ENCODE peak calls at places on chromosome 2, in ten cellular contexts. X, C, L, J, V, N, M, E, O and R are unnamed samples. For H3K4me1 and H3K36me3, the result is how much of the 10 kb centered on the place peaks cover.

GRCh38 chr2:143068094-143068890 is 60.9 kb upstream of the ARHGAP15 start:
- DNase-seq in X (no peak), C (no peak), L (no peak), J (no peak), V (no peak), N (no peak), M (no peak), E (no peak), O (no peak), R (no peak)

GRCh38 chr2:164675698-164676097 is 54.4 kb upstream of the GRB14 start:
- DNase-seq in X (no peak), C (no peak), L (peak), J (no peak), V (no peak), N (no peak), M (no peak), E (no peak), O (no peak), R (no peak)

GRCh38 chr2:28011322-28011737 is 120.8 kb downstream of the BABAM2 start:
- DNase-seq in X (no peak), C (no peak), L (no peak), J (no peak), V (no peak), N (no peak), M (no peak), E (no peak), O (no peak), R (no peak)

GRCh38 chr2:46277470-46278190 is 19.6 kb upstream of the EPAS1 start:
- DNase-seq in X (no peak), C (no peak), L (peak), J (no peak), V (no peak), N (no peak), M (no peak), E (no peak), O (no peak), R (no peak)

GRCh38 chr2:239790313-239790712 is 234.8 kb downstream of the NDUFA10 start:
- DNase-seq in X (peak), C (no peak), L (no peak), J (no peak), V (no peak), N (no peak), M (no peak), E (no peak), O (no peak), R (peak)

GRCh38 chr2:120205901-120206581 is 17.2 kb downstream of the TMEM185B start:
- DNase-seq in X (peak), C (peak), L (no peak), J (peak), V (no peak), N (no peak), M (peak), E (no peak), O (no peak), R (no peak)

GRCh38 chr2:23286765-23287155 is 98.2 kb upstream of the KLHL29 start:
- DNase-seq in X (no peak), C (no peak), L (peak), J (peak), V (peak), N (peak), M (peak), E (peak), O (peak), R (peak)

GRCh38 chr2:203605302-203605701 is 70.2 kb upstream of the RAPH1 start:
- DNase-seq in X (no peak), C (no peak), L (no peak), J (no peak), V (no peak), N (no peak), M (no peak), E (no peak), O (no peak), R (no peak)

GRCh38 chr2:168948621-168949212 is 47.6 kb downstream of the G6PC2 start:
- DNase-seq in X (no peak), C (peak), L (no peak), J (no peak), V (no peak), N (no peak), M (no peak), E (no peak), O (no peak), R (no peak)

GRCh38 chr2:67304300-67304890 is 92.7 kb upstream of the ETAA1 start:
- DNase-seq in X (no peak), C (no peak), L (no peak), J (no peak), V (no peak), N (no peak), M (no peak), E (no peak), O (no peak), R (no peak)

GRCh38 chr2:33498291-33498956 is 22.0 kb downstream of the RASGRP3 start:
- DNase-seq in X (no peak), C (no peak), L (no peak), J (no peak), V (no peak), N (no peak), M (no peak), E (no peak), O (no peak), R (no peak)

GRCh38 chr2:131413148-131413747 is 49.3 kb upstream of the RAB6D start:
- DNase-seq in X (no peak), C (peak), L (no peak), J (no peak), V (peak), N (no peak), M (no peak), E (no peak), O (peak), R (no peak)

GRCh38 chr2:119261498-119262225 is 38.0 kb downstream of the STEAP3 start:
- DNase-seq in X (no peak), C (no peak), L (no peak), J (no peak), V (no peak), N (no peak), M (no peak), E (no peak), O (no peak), R (no peak)

GRCh38 chr2:176934869-176935415 is 277.7 kb upstream of the HNRNPA3 start:
- DNase-seq in X (no peak), C (no peak), L (no peak), J (no peak), V (peak), N (peak), M (no peak), E (no peak), O (no peak), R (no peak)

GRCh38 chr2:211455225-211455841 is 898.9 kb downstream of the CPS1 start:
- DNase-seq in X (no peak), C (peak), L (no peak), J (no peak), V (no peak), N (no peak), M (peak), E (no peak), O (no peak), R (no peak)

GRCh38 chr2:172969171-172969570 is 106.5 kb upstream of the MAP3K20 start:
- DNase-seq in X (no peak), C (no peak), L (no peak), J (no peak), V (no peak), N (no peak), M (no peak), E (no peak), O (no peak), R (no peak)

GRCh38 chr2:238875161-238875530 is 27.3 kb downstream of the TWIST2 start:
- DNase-seq in X (no peak), C (peak), L (no peak), J (no peak), V (no peak), N (peak), M (no peak), E (no peak), O (no peak), R (no peak)

GRCh38 chr2:19349911-19350677 is 8.3 kb downstream of the OSR1 start:
- DNase-seq in X (peak), C (peak), L (peak), J (peak), V (no peak), N (no peak), M (peak), E (peak), O (peak), R (no peak)

GRCh38 chr2:43329637-43330036 is 103.2 kb upstream of the ZFP36L2 start:
- DNase-seq in X (no peak), C (no peak), L (no peak), J (no peak), V (no peak), N (no peak), M (no peak), E (no peak), O (no peak), R (no peak)
- H3K4me1 ChIP-seq in X (under half), C (under half), L (half or more), J (under half), V (under half), N (half or more), M (under half), E (under half), O (half or more), R (under half)

GRCh38 chr2:216695401-216695821 is at the start of gene IGFBP5:
- DNase-seq in X (peak), C (no peak), L (peak), J (no peak), V (peak), N (peak), M (peak), E (peak), O (peak), R (peak)
- TF ChIP-seq POLR2A in X (peak), C (no peak), L (peak), J (no peak), V (peak), N (peak), M (peak), E (peak), O (peak), R (no peak)

GRCh38 chr2:1676913-1677832 is 67.1 kb downstream of the PXDN start:
- DNase-seq in X (no peak), C (no peak), L (no peak), J (peak), V (no peak), N (peak), M (no peak), E (no peak), O (no peak), R (no peak)
- H3K36me3 ChIP-seq in X (under half), C (under half), L (half or more), J (under half), V (under half), N (half or more), M (under half), E (under half), O (under half), R (under half)

DNA sequence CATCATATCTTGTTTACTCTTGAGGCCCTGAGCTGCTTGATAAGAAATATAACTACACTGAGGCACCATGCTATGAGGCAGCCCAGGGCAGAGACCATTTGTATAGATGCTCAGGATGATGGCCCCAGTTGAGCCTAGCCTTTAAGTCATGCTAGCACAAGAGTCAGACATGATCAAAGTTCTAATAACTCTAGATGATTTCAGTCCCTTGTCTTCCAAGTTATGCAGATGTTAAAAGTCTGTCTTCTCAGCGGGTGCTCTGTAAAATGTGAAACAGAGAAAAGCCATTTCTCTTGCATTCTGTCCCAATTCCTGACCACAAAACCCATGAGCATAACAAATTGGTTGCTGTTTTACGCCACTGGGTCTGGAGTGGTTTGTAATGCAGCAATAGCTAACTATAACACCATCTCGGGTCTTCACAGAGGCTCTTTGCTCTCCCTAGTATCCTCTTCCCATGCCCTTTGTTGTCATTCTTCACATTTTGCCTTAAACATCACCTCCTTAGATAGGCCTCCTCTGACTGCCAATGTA is 49.6 kb downstream of the NXPH2 start:
- DNase-seq in X (no peak), C (no peak), L (no peak), J (no peak), V (no peak), N (no peak), M (no peak), E (no peak), O (no peak), R (no peak)
- H3K4me1 ChIP-seq in X (under half), C (under half), L (under half), J (under half), V (under half), N (under half), M (under half), E (under half), O (under half), R (under half)

DNA sequence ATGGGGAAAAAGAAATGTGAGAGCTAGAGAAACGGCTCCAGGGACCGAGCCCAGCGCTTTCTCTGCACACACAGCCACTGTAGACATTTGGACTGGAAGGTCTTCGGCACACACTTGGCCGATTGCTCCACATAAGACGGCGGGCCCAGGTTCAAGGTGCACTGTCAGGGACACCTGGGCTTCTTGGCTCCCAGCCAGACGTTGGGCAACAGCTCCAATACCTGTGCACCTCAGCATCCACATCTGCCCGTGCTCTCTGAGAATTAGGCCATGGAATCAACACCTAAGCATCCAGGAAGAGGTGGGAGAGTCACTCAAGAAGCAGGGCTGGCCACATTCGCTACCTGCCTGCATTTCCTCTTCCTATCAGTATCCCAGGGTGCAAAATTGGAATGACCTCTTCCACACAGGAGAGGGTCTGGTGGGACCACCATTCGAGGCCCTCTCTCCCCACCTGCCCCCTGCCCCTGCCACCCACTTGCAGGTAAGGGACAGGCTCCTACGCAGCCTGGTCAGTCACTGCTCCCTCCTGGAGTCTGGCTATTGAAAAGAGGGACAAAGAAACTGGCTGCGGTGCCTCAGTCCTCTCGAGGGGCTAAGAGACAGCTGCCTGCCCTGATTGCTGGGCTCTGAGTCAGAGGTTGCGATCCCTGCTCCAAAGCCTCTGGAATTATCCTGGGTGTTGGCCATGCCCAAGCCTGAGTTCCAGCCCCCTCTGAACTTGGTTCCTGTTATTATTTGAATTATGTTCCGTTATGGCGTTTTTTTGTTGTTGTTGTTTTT is 40.1 kb upstream of the TAF1B start:
- DNase-seq in X (no peak), C (no peak), L (no peak), J (no peak), V (no peak), N (peak), M (peak), E (no peak), O (no peak), R (no peak)
- TF ChIP-seq POLR2A in X (no peak), C (no peak), L (no peak), J (no peak), V (no peak), N (no peak), M (no peak), E (no peak), O (no peak), R (no peak)

GRCh38 chr2:135174802-135175093 is 122.7 kb downstream of the RAB3GAP1 start:
- DNase-seq in X (no peak), C (no peak), L (no peak), J (no peak), V (no peak), N (no peak), M (no peak), E (no peak), O (no peak), R (no peak)
- H3K36me3 ChIP-seq in X (under half), C (under half), L (under half), J (under half), V (under half), N (half or more), M (under half), E (under half), O (under half), R (under half)

GRCh38 chr2:230864122-230864604 is 579 bp upstream of the ITM2C start:
- DNase-seq in X (no peak), C (no peak), L (no peak), J (no peak), V (no peak), N (no peak), M (no peak), E (no peak), O (no peak), R (no peak)

GRCh38 chr2:230863442-230864121 is 1.2 kb upstream of the ITM2C start:
- DNase-seq in X (no peak), C (no peak), L (no peak), J (no peak), V (no peak), N (no peak), M (no peak), E (no peak), O (no peak), R (no peak)

GRCh38 chr2:230865766-230866703 is 1.3 kb downstream of the ITM2C start:
- DNase-seq in X (peak), C (no peak), L (no peak), J (peak), V (peak), N (no peak), M (peak), E (peak), O (no peak), R (no peak)

GRCh38 chr2:230865324-230865765 is 603 bp downstream of the ITM2C start:
- DNase-seq in X (peak), C (no peak), L (no peak), J (no peak), V (no peak), N (no peak), M (no peak), E (no peak), O (no peak), R (no peak)

GRCh38 chr2:230864605-230865323 is at the start of gene ITM2C:
- DNase-seq in X (peak), C (peak), L (peak), J (peak), V (peak), N (peak), M (peak), E (peak), O (peak), R (no peak)
- H3K4me1 ChIP-seq in X (under half), C (under half), L (under half), J (under half), V (under half), N (under half), M (under half), E (under half), O (under half), R (under half)

DNA sequence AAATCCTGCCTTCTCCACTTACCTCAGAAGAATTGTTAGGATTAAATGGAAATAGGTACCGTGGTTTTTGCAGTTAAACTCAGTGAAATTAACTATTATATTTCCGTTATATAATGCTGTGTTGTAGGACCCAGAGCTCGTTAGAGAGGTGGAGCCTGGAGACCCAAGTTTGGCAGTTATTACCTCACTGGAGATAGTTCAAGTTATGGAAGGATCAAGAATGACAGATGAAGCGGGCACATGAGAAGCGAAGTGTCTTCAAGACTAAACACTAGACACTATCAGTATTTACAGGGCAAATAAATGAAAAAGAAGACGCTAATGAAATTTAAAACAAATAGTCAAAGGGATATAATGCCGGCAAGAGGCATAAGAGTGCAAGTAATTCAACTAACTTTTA is 861 bp downstream of the CWC22 start:
- DNase-seq in X (no peak), C (peak), L (no peak), J (no peak), V (no peak), N (no peak), M (no peak), E (no peak), O (no peak), R (no peak)
- TF ChIP-seq POLR2A in X (no peak), C (no peak), L (no peak), J (no peak), V (no peak), N (no peak), M (no peak), E (no peak), O (no peak), R (no peak)

GRCh38 chr2:206792645-206793044 is 27.2 kb downstream of the FASTKD2 start:
- DNase-seq in X (no peak), C (no peak), L (no peak), J (no peak), V (no peak), N (no peak), M (no peak), E (no peak), O (no peak), R (no peak)
- H3K36me3 ChIP-seq in X (under half), C (half or more), L (half or more), J (under half), V (under half), N (half or more), M (under half), E (under half), O (half or more), R (under half)